ENCODE peak calls at places on chromosomes 11 and 22, in ten cellular contexts. C is NCI-H2081, M is RWPE1, S is tibial nerve, H is fibroblast of the conjunctiva, G is RWPE2, D is cardiac muscle cell, U is HEK293T, W is iris pigment epithelial cell, J is non-pigmented ciliary epithelial cell. E is an unnamed sample.
A peak's percentile ranks its signal among the peaks of the same experiment; 100 is the strongest.

GRCh38 chr22:44525872-44526271 is 27.8 kb upstream of the RTL6 start:
- DNase-seq in C (no peak), M (no peak), S (no peak), H (no peak), G (no peak), D (peak; percentile 40), U (no peak), W (no peak), J (no peak), E (no peak)

GRCh38 chr11:102763440-102763839 is 17.0 kb downstream of the MMP10 start:
- DNase-seq in C (no peak), M (peak; percentile 38), S (no peak), H (no peak), G (no peak), D (no peak), U (no peak), W (no peak), J (no peak), E (no peak)

GRCh38 chr11:79400206-79400605 is 40.6 kb downstream of the TENM4 start:
- DNase-seq in C (no peak), M (no peak), S (no peak), H (no peak), G (no peak), D (no peak), U (no peak), W (no peak), J (no peak), E (no peak)

GRCh38 chr22:50706481-50707125 is 31.4 kb upstream of the ACR start:
- DNase-seq in C (no peak), M (no peak), S (no peak), H (no peak), G (peak; percentile 42), D (no peak), U (no peak), W (no peak), J (no peak), E (no peak)

GRCh38 chr11:73191151-73191550 is 26.9 kb upstream of the P2RY2 start:
- DNase-seq in C (no peak), M (no peak), S (no peak), H (no peak), G (peak; percentile 37), D (no peak), U (no peak), W (no peak), J (no peak), E (no peak)

GRCh38 chr22:39148727-39149535 is 3.5 kb downstream of the CBX7 start:
- DNase-seq in C (no peak), M (no peak), S (peak; percentile 80), H (no peak), G (no peak), D (no peak), U (no peak), W (peak; percentile 47), J (no peak), E (peak; percentile 88)

GRCh38 chr11:64448599-64449380 is 89.8 kb downstream of the RPS6KA4 start:
- DNase-seq in C (peak; percentile 48), M (peak; percentile 76), S (peak; percentile 44), H (peak; percentile 46), G (no peak), D (peak; percentile 75), U (peak; percentile 86), W (peak; percentile 53), J (no peak), E (peak; percentile 82)

GRCh38 chr11:63871962-63872832 is 33.3 kb downstream of the MARK2 start:
- DNase-seq in C (no peak), M (peak; percentile 70), S (peak; percentile 63), H (peak; percentile 67), G (peak; percentile 66), D (peak; percentile 91), U (peak; percentile 79), W (peak; percentile 91), J (peak; percentile 60), E (peak; percentile 61)

GRCh38 chr11:128484172-128484571 is 103.2 kb downstream of the ETS1 start:
- DNase-seq in C (no peak), M (peak; percentile 18), S (no peak), H (no peak), G (no peak), D (no peak), U (no peak), W (no peak), J (no peak), E (no peak)

GRCh38 chr22:37224757-37225420 is 12.6 kb upstream of the SSTR3 start:
- DNase-seq in C (no peak), M (no peak), S (no peak), H (no peak), G (no peak), D (no peak), U (no peak), W (no peak), J (no peak), E (peak; percentile 37)

GRCh38 chr11:27916541-27917100 is 191.3 kb downstream of the KIF18A start:
- DNase-seq in C (no peak), M (no peak), S (no peak), H (no peak), G (no peak), D (no peak), U (no peak), W (peak; percentile 86), J (no peak), E (no peak)

E was measured in activated CD8-positive, alpha-beta T cell treated with anti-CD3 and anti-CD28 coated beads for 36 hours.